ENCODE peak calls at places on chromosomes 7 and 10, in seven cellular contexts. Y is EL; U is HCT116; R is CD4-positive, alpha-beta memory T cell; Z is mesenteric fat pad; B is thoracic aorta; I is M059J. M is an unnamed sample.
A peak's percentile ranks its signal among the peaks of the same experiment; 100 is the strongest.

GRCh38 chr7:91800389-91800788 is 80.1 kb downstream of the MTERF1 start:
- DNase-seq in U (no peak), B (no peak), Z (no peak), I (no peak), R (no peak), Y (no peak), M (no peak)

GRCh38 chr10:27223964-27224363 is 16.6 kb downstream of the ACBD5 start:
- DNase-seq in B (no peak), Y (peak; percentile 41), U (no peak), I (peak; percentile 34), R (peak; percentile 51), Z (no peak), M (peak; percentile 46)

GRCh38 chr7:42151309-42151708 is 85.7 kb downstream of the GLI3 start:
- DNase-seq in I (no peak), R (no peak), Y (no peak), B (no peak), Z (no peak), U (no peak), M (no peak)

GRCh38 chr7:94445696-94446194 is 51.0 kb downstream of the COL1A2 start:
- DNase-seq in B (no peak), U (no peak), I (peak; percentile 53), Y (no peak), Z (no peak), R (no peak), M (peak; percentile 17)

GRCh38 chr7:50450691-50451051 is 521 bp upstream of the FIGNL1 start:
- DNase-seq in Y (no peak), R (peak; percentile 29), Z (no peak), I (no peak), U (no peak), B (no peak), M (peak; percentile 15)

GRCh38 chr7:107045195-107045960 is 873 bp downstream of the PRKAR2B start:
- DNase-seq in U (no peak), R (peak; percentile 1), B (no peak), Z (no peak), Y (no peak), I (peak; percentile 24), M (peak; percentile 11)

GRCh38 chr7:51007708-51008505 is 225.2 kb upstream of the GRB10 start:
- DNase-seq in B (no peak), Z (no peak), U (no peak), R (no peak), I (no peak), Y (no peak), M (peak; percentile 16)

GRCh38 chr7:88204525-88205103 is 15.2 kb downstream of the SRI start:
- DNase-seq in U (no peak), Y (no peak), B (no peak), I (no peak), Z (no peak), R (no peak), M (no peak)

GRCh38 chr7:151507806-151508205 is 11.9 kb downstream of the RHEB start:
- DNase-seq in U (no peak), B (no peak), Y (no peak), Z (no peak), I (no peak), R (no peak), M (no peak)

GRCh38 chr10:7580520-7580919 is 86.2 kb downstream of the ITIH5 start:
- DNase-seq in I (no peak), B (no peak), U (no peak), Z (no peak), Y (no peak), R (no peak), M (no peak)

GRCh38 chr10:103546401-103546800 is 52.9 kb downstream of the NEURL1 start:
- DNase-seq in U (no peak), Z (peak; percentile 62), Y (no peak), B (no peak), R (no peak), I (no peak), M (no peak)

GRCh38 chr10:123911866-123912265 is 20.3 kb upstream of the CPXM2 start:
- DNase-seq in Y (no peak), I (no peak), Z (no peak), R (no peak), U (no peak), B (no peak), M (no peak)

GRCh38 chr7:157444843-157445135 is 108.0 kb downstream of the DNAJB6 start:
- DNase-seq in I (no peak), B (no peak), R (no peak), Y (no peak), Z (peak; percentile 35), U (no peak), M (no peak)

GRCh38 chr10:96902762-96903358 is 70.8 kb downstream of the LCOR start:
- DNase-seq in R (no peak), U (no peak), Y (no peak), Z (no peak), B (no peak), I (no peak), M (peak; percentile 11)

GRCh38 chr7:26295015-26295414 is 3.4 kb downstream of the SNX10 start:
- DNase-seq in U (no peak), Z (no peak), B (no peak), I (no peak), Y (no peak), R (no peak), M (no peak)

GRCh38 chr7:77696643-77697534 is 630 bp downstream of the RSBN1L start:
- DNase-seq in B (no peak), U (no peak), Y (peak; percentile 61), Z (peak; percentile 91), I (peak; percentile 72), R (no peak), M (peak; percentile 64)

GRCh38 chr10:3119796-3120459 is 52.6 kb downstream of the PFKP start:
- DNase-seq in U (no peak), R (no peak), I (no peak), Y (peak; percentile 27), Z (no peak), B (no peak), M (peak; percentile 43)

GRCh38 chr7:47817922-47818321 is 130.3 kb downstream of the PKD1L1 start:
- DNase-seq in B (no peak), Y (peak; percentile 55), Z (no peak), U (no peak), I (peak; percentile 30), R (no peak), M (peak; percentile 65)

GRCh38 chr10:125064681-125065492 is 95.5 kb downstream of the CTBP2 start:
- DNase-seq in B (no peak), I (peak; percentile 89), Y (peak; percentile 74), Z (no peak), R (no peak), U (peak; percentile 79), M (peak; percentile 90)

GRCh38 chr10:116670706-116671105 is 50.0 kb downstream of the PNLIPRP2 start:
- DNase-seq in I (no peak), Z (peak; percentile 71), Y (no peak), U (no peak), B (no peak), R (no peak), M (no peak)

M was measured in EH.